ENCODE peak calls at places on chromosomes 16 and 17, in ten cellular contexts. Q, I, S, E, D, H, C, A, J and M are unnamed samples.
A peak's percentile ranks its signal among the peaks of the same experiment; 100 is the strongest.

GRCh38 chr16:85003076-85003475 is 8.3 kb downstream of the ZDHHC7 start:
- DNase-seq in Q (no peak), S (no peak), A (no peak), E (no peak), H (no peak), J (no peak), D (no peak), I (no peak), C (no peak), M (no peak)

GRCh38 chr16:57559075-57559790 is 16.8 kb downstream of the ADGRG5 start:
- DNase-seq in Q (no peak), D (no peak), I (no peak), A (no peak), J (no peak), C (no peak), S (no peak), E (no peak), H (no peak), M (no peak)

GRCh38 chr17:21214777-21215541 is 998 bp upstream of the TMEM11 start:
- DNase-seq in H (no peak), D (no peak), S (peak; percentile 7), I (no peak), J (peak; percentile 52), C (no peak), A (no peak), E (no peak), Q (no peak), M (no peak)

GRCh38 chr17:48878920-48879898 is 13.4 kb upstream of the ATP5MC1 start:
- DNase-seq in E (peak; percentile 79), D (peak; percentile 14), A (peak; percentile 2), H (peak; percentile 58), J (peak; percentile 79), C (peak; percentile 85), S (peak; percentile 62), Q (peak; percentile 20), I (peak; percentile 70), M (peak; percentile 40)

GRCh38 chr16:87966685-87967185 is 15.5 kb downstream of the BANP start:
- DNase-seq in C (no peak), E (no peak), J (peak; percentile 73), Q (no peak), I (no peak), A (no peak), S (no peak), D (no peak), H (no peak), M (no peak)

GRCh38 chr16:53754938-53755910 is 51.3 kb downstream of the FTO start:
- DNase-seq in J (peak; percentile 83), C (peak; percentile 54), E (no peak), Q (no peak), S (no peak), I (no peak), D (no peak), A (no peak), H (no peak), M (no peak)

GRCh38 chr16:77579283-77579985 is 142.9 kb upstream of the NUDT7 start:
- DNase-seq in J (no peak), D (no peak), Q (no peak), A (no peak), E (no peak), S (no peak), H (no peak), I (no peak), C (peak; percentile 61), M (no peak)

GRCh38 chr16:2025251-2025650 is 1.5 kb upstream of the NHERF2 start:
- DNase-seq in E (no peak), Q (no peak), C (no peak), J (no peak), D (no peak), I (no peak), S (no peak), H (no peak), A (no peak), M (no peak)

GRCh38 chr17:1555618-1556471 is 6.7 kb downstream of the PITPNA start:
- DNase-seq in Q (no peak), J (no peak), E (no peak), H (no peak), C (no peak), D (no peak), A (no peak), I (no peak), S (no peak), M (no peak)

GRCh38 chr16:84979516-84979915 is 31.8 kb downstream of the ZDHHC7 start:
- DNase-seq in A (no peak), I (no peak), S (no peak), J (no peak), E (no peak), D (no peak), H (no peak), C (no peak), Q (no peak), M (no peak)

GRCh38 chr16:85858984-85859817 is 39.8 kb upstream of the IRF8 start:
- DNase-seq in D (no peak), S (no peak), J (no peak), E (no peak), C (no peak), H (no peak), I (no peak), Q (no peak), A (no peak), M (no peak)

GRCh38 chr17:83179811-83180210 is 100.4 kb downstream of the METRNL start:
- DNase-seq in Q (no peak), H (no peak), E (no peak), D (no peak), J (no peak), C (no peak), A (no peak), I (no peak), S (no peak), M (no peak)

GRCh38 chr17:16442594-16443389 is 27.4 kb downstream of the TRPV2 start:
- DNase-seq in D (no peak), H (no peak), J (no peak), C (no peak), S (no peak), I (no peak), E (no peak), A (no peak), Q (no peak), M (no peak)

GRCh38 chr16:64907844-64908243 is 214.0 kb downstream of the CDH11 start:
- DNase-seq in H (no peak), J (no peak), S (no peak), E (no peak), I (no peak), D (no peak), A (no peak), Q (no peak), C (no peak), M (no peak)

GRCh38 chr17:45273551-45273957 is 11.7 kb upstream of the SPATA32 start:
- DNase-seq in C (no peak), E (no peak), D (no peak), H (no peak), S (no peak), J (no peak), Q (no peak), I (no peak), A (no peak), M (no peak)

GRCh38 chr16:73202176-73202729 is 154.3 kb upstream of the ZFHX3 start:
- DNase-seq in I (no peak), C (peak; percentile 16), H (peak; percentile 91), J (peak; percentile 69), D (no peak), S (no peak), Q (no peak), A (no peak), E (no peak), M (peak; percentile 10)

GRCh38 chr17:37246085-37246484 is 129.7 kb upstream of the C17orf78 start:
- DNase-seq in D (no peak), Q (no peak), E (no peak), H (no peak), C (no peak), S (no peak), A (no peak), J (no peak), I (no peak), M (no peak)

GRCh38 chr16:80954985-80955384 is 51.7 kb downstream of the CMC2 start:
- DNase-seq in H (no peak), S (no peak), Q (no peak), I (no peak), A (no peak), J (no peak), C (no peak), E (no peak), D (no peak), M (no peak)

GRCh38 chr17:50271173-50271750 is 3.0 kb upstream of the TMEM92 start:
- DNase-seq in E (no peak), Q (no peak), H (no peak), I (no peak), C (no peak), J (no peak), D (no peak), S (no peak), A (no peak), M (no peak)

GRCh38 chr17:49913226-49914095 is 55.5 kb upstream of the DLX4 start:
- DNase-seq in S (no peak), E (no peak), I (no peak), J (peak; percentile 65), Q (no peak), D (no peak), A (no peak), H (peak; percentile 20), C (peak; percentile 45), M (peak; percentile 18)

GRCh38 chr17:78991017-78991783 is 11.5 kb upstream of the LGALS3BP start:
- DNase-seq in I (no peak), A (no peak), Q (no peak), S (no peak), E (no peak), D (no peak), J (no peak), H (no peak), C (no peak), M (no peak)

GRCh38 chr17:48335858-48336500 is 94.0 kb downstream of the SKAP1 start:
- DNase-seq in C (peak; percentile 68), Q (no peak), D (no peak), H (peak; percentile 60), S (no peak), A (no peak), J (peak; percentile 74), E (no peak), I (peak; percentile 56), M (peak; percentile 32)